ENCODE peak calls at places on chromosome 4, in four cellular contexts. One of them, this sample, is unnamed.

GRCh38 chr4:67019670-67020069 is 525.6 kb downstream of the CENPC start:
- DNase-seq in right atrium auricular region: no peak
- DNase-seq in thyroid gland: no peak
- DNase-seq in lower lobe of right lung: no peak
- DNase-seq in this sample: no peak

GRCh38 chr4:133287396-133287795 is 138.3 kb downstream of the PCDH10 start:
- DNase-seq in right atrium auricular region: no peak
- DNase-seq in thyroid gland: no peak
- DNase-seq in lower lobe of right lung: no peak
- DNase-seq in this sample: no peak

GRCh38 chr4:167101035-167101434 is 133.3 kb downstream of the SPOCK3 start:
- DNase-seq in right atrium auricular region: no peak
- DNase-seq in thyroid gland: no peak
- DNase-seq in lower lobe of right lung: no peak
- DNase-seq in this sample: no peak

GRCh38 chr4:149441338-149441737 is 374.3 kb downstream of the IQCM start:
- DNase-seq in right atrium auricular region: no peak
- DNase-seq in thyroid gland: no peak
- DNase-seq in lower lobe of right lung: no peak
- DNase-seq in this sample: no peak

GRCh38 chr4:48268956-48269860 is at the start of gene TEC:
- DNase-seq in right atrium auricular region: peak; percentile 63
- DNase-seq in thyroid gland: peak; percentile 63
- DNase-seq in lower lobe of right lung: peak; percentile 84
- DNase-seq in this sample: peak; percentile 78

GRCh38 chr4:8115916-8116315 is 42.7 kb downstream of the ABLIM2 start:
- DNase-seq in right atrium auricular region: no peak
- DNase-seq in thyroid gland: no peak
- DNase-seq in lower lobe of right lung: no peak
- DNase-seq in this sample: no peak

GRCh38 chr4:71287305-71287704 is 51.5 kb upstream of the SLC4A4 start:
- DNase-seq in right atrium auricular region: no peak
- DNase-seq in thyroid gland: no peak
- DNase-seq in lower lobe of right lung: no peak
- DNase-seq in this sample: no peak

GRCh38 chr4:105483840-105484239 is 10.0 kb upstream of the PPA2 start:
- DNase-seq in right atrium auricular region: no peak
- DNase-seq in thyroid gland: no peak
- DNase-seq in lower lobe of right lung: no peak
- DNase-seq in this sample: no peak

GRCh38 chr4:15920723-15921591 is 17.6 kb downstream of the FGFBP1 start:
- DNase-seq in right atrium auricular region: peak; percentile 88
- DNase-seq in thyroid gland: peak; percentile 67
- DNase-seq in lower lobe of right lung: peak; percentile 59
- DNase-seq in this sample: no peak

GRCh38 chr4:139736661-139737060 is 71.0 kb downstream of the MGST2 start:
- DNase-seq in right atrium auricular region: peak; percentile 53
- DNase-seq in thyroid gland: no peak
- DNase-seq in lower lobe of right lung: no peak
- DNase-seq in this sample: no peak

GRCh38 chr4:155999743-156000142 is 46.1 kb upstream of the CTSO start:
- DNase-seq in right atrium auricular region: no peak
- DNase-seq in thyroid gland: no peak
- DNase-seq in lower lobe of right lung: no peak
- DNase-seq in this sample: no peak

GRCh38 chr4:150348079-150348478 is 233.9 kb upstream of the MAB21L2 start:
- DNase-seq in right atrium auricular region: no peak
- DNase-seq in thyroid gland: no peak
- DNase-seq in lower lobe of right lung: no peak
- DNase-seq in this sample: no peak

GRCh38 chr4:54063737-54064316 is 578 bp downstream of the CHIC2 start:
- DNase-seq in right atrium auricular region: no peak
- DNase-seq in thyroid gland: peak; percentile 36
- DNase-seq in lower lobe of right lung: peak; percentile 72
- DNase-seq in this sample: peak; percentile 79

GRCh38 chr4:54061873-54062272 is 2.5 kb downstream of the CHIC2 start:
- DNase-seq in right atrium auricular region: no peak
- DNase-seq in thyroid gland: no peak
- DNase-seq in lower lobe of right lung: no peak
- DNase-seq in this sample: no peak

GRCh38 chr4:54063224-54063623 is 1.2 kb downstream of the CHIC2 start:
- DNase-seq in right atrium auricular region: no peak
- DNase-seq in thyroid gland: no peak
- DNase-seq in lower lobe of right lung: no peak
- DNase-seq in this sample: no peak

GRCh38 chr4:54062392-54062791 is 2.0 kb downstream of the CHIC2 start:
- DNase-seq in right atrium auricular region: no peak
- DNase-seq in thyroid gland: no peak
- DNase-seq in lower lobe of right lung: no peak
- DNase-seq in this sample: no peak

DNA sequence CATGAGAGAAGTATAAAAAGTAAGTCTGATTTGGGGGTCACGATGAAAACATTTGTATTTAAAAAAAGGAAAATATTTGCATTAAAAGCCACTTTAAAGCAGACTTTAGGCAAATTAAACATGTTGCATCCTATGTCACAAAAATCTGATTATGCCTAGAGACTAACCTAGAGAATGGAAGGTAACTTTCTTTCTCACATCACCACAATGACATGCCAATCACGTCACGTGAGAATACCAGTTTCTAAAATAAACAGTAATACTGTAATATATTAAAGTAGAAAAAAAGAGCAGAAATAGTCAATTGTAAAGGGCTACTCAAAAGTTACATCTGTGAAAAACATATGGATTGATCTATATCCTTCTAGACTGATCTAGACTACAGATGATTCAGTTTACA is 3.3 kb downstream of the CHIC2 start:
- DNase-seq in right atrium auricular region: no peak
- DNase-seq in thyroid gland: no peak
- DNase-seq in lower lobe of right lung: no peak
- DNase-seq in this sample: no peak
- H3K4me3 ChIP-seq in right atrium auricular region: no peak overlapping the region
- H3K4me3 ChIP-seq in thyroid gland: no peak overlapping the region
- H3K4me3 ChIP-seq in lower lobe of right lung: peak overlapping the region; percentile 90
- H3K4me3 ChIP-seq in this sample: peak overlapping the region; percentile 98

GRCh38 chr4:6909113-6909969 is at the start of gene TBC1D14:
- DNase-seq in right atrium auricular region: peak; percentile 85
- DNase-seq in thyroid gland: peak; percentile 90
- DNase-seq in lower lobe of right lung: peak; percentile 92
- DNase-seq in this sample: peak; percentile 92
- TF ChIP-seq CTCF in right atrium auricular region: peak; percentile 33
- TF ChIP-seq CTCF in thyroid gland: peak; percentile 35
- TF ChIP-seq CTCF in lower lobe of right lung: peak; percentile 16
- TF ChIP-seq CTCF in this sample: no peak

GRCh38 chr4:36549992-36550391 is 268.6 kb downstream of the DTHD1 start:
- DNase-seq in right atrium auricular region: no peak
- DNase-seq in thyroid gland: no peak
- DNase-seq in lower lobe of right lung: no peak
- DNase-seq in this sample: no peak

GRCh38 chr4:36547383-36547782 is 266.0 kb downstream of the DTHD1 start:
- DNase-seq in right atrium auricular region: no peak
- DNase-seq in thyroid gland: no peak
- DNase-seq in lower lobe of right lung: no peak
- DNase-seq in this sample: no peak

GRCh38 chr4:36549256-36549655 is 267.8 kb downstream of the DTHD1 start:
- DNase-seq in right atrium auricular region: no peak
- DNase-seq in thyroid gland: no peak
- DNase-seq in lower lobe of right lung: no peak
- DNase-seq in this sample: no peak

DNA sequence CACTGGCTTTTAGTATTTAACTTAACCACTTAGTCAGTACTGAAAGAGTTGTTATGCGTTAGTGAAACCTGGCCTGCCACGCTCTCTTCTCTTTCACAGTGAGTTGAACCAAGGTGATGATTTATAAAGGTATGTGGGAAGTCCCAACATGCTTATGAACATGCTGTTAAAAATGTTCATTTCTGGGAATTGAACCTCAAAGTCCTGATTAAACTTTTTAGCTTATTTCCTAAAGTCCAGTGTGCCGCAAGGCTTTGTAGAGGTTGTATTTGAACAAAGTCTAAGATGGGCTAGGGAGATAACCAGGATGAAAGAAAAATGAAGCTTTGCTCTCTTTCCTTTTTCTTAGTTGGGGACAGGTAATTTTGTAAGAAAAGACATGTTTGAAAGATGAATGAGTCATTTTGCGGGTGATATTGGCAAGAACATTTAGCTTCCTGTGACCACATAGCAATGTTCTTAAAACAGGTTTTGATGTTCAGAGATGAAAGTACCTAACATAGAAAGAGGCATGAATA is 270.3 kb downstream of the DTHD1 start:
- DNase-seq in right atrium auricular region: no peak
- DNase-seq in thyroid gland: no peak
- DNase-seq in lower lobe of right lung: no peak
- DNase-seq in this sample: no peak
- H3K27ac ChIP-seq in right atrium auricular region: no peak overlapping the region
- H3K27ac ChIP-seq in thyroid gland: no peak overlapping the region
- H3K27ac ChIP-seq in lower lobe of right lung: no peak overlapping the region
- H3K27ac ChIP-seq in this sample: no peak overlapping the region

GRCh38 chr4:76562851-76563803 is 128.1 kb downstream of the SHROOM3 start:
- DNase-seq in right atrium auricular region: no peak
- DNase-seq in thyroid gland: no peak
- DNase-seq in lower lobe of right lung: no peak
- DNase-seq in this sample: no peak
- H3K4me3 ChIP-seq in right atrium auricular region: no peak overlapping the region
- H3K4me3 ChIP-seq in thyroid gland: no peak overlapping the region
- H3K4me3 ChIP-seq in lower lobe of right lung: no peak overlapping the region
- H3K4me3 ChIP-seq in this sample: no peak overlapping the region

GRCh38 chr4:176924238-176924637 is 131.5 kb upstream of the VEGFC start:
- DNase-seq in right atrium auricular region: no peak
- DNase-seq in thyroid gland: no peak
- DNase-seq in lower lobe of right lung: no peak
- DNase-seq in this sample: no peak

GRCh38 chr4:176921256-176921655 is 128.5 kb upstream of the VEGFC start:
- DNase-seq in right atrium auricular region: no peak
- DNase-seq in thyroid gland: no peak
- DNase-seq in lower lobe of right lung: no peak
- DNase-seq in this sample: no peak

GRCh38 chr4:176925962-176926361 is 133.2 kb upstream of the VEGFC start:
- DNase-seq in right atrium auricular region: no peak
- DNase-seq in thyroid gland: no peak
- DNase-seq in lower lobe of right lung: no peak
- DNase-seq in this sample: no peak

GRCh38 chr4:176927664-176928063 is 134.9 kb upstream of the VEGFC start:
- DNase-seq in right atrium auricular region: no peak
- DNase-seq in thyroid gland: no peak
- DNase-seq in lower lobe of right lung: no peak
- DNase-seq in this sample: no peak

GRCh38 chr4:176927117-176927516 is 134.4 kb upstream of the VEGFC start:
- DNase-seq in right atrium auricular region: no peak
- DNase-seq in thyroid gland: no peak
- DNase-seq in lower lobe of right lung: no peak
- DNase-seq in this sample: no peak
- TF ChIP-seq CTCF in right atrium auricular region: no peak
- TF ChIP-seq CTCF in thyroid gland: no peak
- TF ChIP-seq CTCF in lower lobe of right lung: no peak
- TF ChIP-seq CTCF in this sample: no peak

DNA sequence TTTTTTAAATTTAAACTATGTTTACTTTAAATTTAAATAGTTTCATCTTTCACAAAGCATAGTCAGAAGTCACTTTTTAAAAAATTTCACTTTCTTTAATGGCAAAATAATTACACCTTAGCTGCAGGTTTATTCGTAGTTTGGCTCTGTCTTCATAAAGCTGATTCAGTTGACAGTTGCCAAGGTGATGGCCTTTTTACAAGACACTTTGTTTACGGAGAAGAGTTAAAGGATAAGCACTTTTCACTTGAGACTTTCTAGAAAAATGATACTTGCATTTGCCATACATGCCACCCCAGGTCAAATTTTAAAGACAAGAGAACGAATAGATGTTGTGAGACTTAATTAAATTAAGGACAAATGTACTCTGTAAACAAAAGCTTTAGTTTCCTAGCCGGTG is 82.3 kb upstream of the KLF3 start:
- DNase-seq in right atrium auricular region: no peak
- DNase-seq in thyroid gland: no peak
- DNase-seq in lower lobe of right lung: no peak
- DNase-seq in this sample: no peak
- H3K27ac ChIP-seq in right atrium auricular region: no peak overlapping the region
- H3K27ac ChIP-seq in thyroid gland: no peak overlapping the region
- H3K27ac ChIP-seq in lower lobe of right lung: no peak overlapping the region
- H3K27ac ChIP-seq in this sample: no peak overlapping the region

DNA sequence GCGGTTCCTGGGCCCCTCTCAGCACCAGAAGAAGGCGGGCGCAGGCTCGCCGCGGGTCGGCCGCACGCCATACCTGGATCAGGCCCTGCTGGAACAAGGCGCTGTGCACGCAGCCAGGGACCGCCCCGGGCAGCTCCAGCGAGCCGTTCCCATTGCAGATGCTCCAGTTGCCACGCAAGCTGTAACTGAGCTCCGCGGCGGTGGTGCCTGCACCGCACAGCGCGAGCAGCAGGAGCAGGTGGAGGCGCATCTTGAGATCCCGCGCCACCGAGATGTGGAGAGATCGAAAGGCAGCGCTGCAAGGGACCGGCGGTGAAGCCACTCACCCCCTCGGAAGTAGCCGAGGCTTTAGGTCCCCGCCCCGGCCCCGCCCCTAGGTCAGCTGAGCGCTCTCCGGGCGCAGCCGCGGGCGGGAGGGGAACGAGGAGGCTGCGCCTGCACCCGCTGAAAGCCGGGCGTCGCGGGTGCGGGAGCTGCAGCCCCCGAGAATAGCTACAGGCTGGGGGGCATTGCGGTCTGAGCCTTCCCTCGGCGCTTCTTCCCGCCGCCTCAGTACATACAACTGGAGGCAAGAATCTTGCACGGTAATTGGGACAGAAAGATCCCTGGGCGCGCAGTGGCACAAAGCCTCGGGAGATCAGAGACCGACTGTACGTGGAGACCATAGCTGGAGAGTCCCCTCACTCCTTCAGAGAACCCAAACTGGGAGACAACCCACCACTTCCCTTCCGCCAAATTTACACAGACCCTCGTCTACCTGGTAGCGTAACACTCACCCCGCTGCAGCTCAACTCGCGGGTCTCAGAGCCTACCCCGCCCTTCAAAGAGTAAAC is at the start of gene MANBA:
- DNase-seq in right atrium auricular region: peak; percentile 74
- DNase-seq in thyroid gland: peak; percentile 87
- DNase-seq in lower lobe of right lung: peak; percentile 94
- DNase-seq in this sample: peak; percentile 87
- H3K4me3 ChIP-seq in right atrium auricular region: peak within 1 kb of the TSS; percentile 76
- H3K4me3 ChIP-seq in thyroid gland: peak within 1 kb of the TSS; percentile 81
- H3K4me3 ChIP-seq in lower lobe of right lung: peak within 1 kb of the TSS; percentile 98
- H3K4me3 ChIP-seq in this sample: peak within 1 kb of the TSS; percentile 83